ENCODE peak calls at places on chromosomes 6 and 20, in eight cellular contexts. H, R, X, O, D, Z, N and M are unnamed samples.

GRCh38 chr6:25112207-25112874 is 166.8 kb upstream of the CARMIL1 start:
- DNase-seq in H (no peak), R (no peak), X (no peak), O (no peak), D (no peak), Z (no peak), N (no peak), M (no peak)

GRCh38 chr6:146785001-146785585 is 186.3 kb downstream of the ADGB start:
- DNase-seq in H (peak; percentile 10), R (no peak), X (peak; percentile 6), O (no peak), D (no peak), Z (no peak), N (no peak), M (no peak)

GRCh38 chr6:90298459-90299053 is 1.9 kb upstream of the BACH2 start:
- DNase-seq in H (no peak), R (no peak), X (no peak), O (no peak), D (no peak), Z (no peak), N (no peak), M (no peak)

GRCh38 chr6:166512567-166512966 is 73.9 kb downstream of the RAMACL start:
- DNase-seq in H (no peak), R (no peak), X (no peak), O (peak; percentile 52), D (no peak), Z (no peak), N (no peak), M (no peak)

GRCh38 chr20:9270831-9271230 is 201.9 kb downstream of the PLCB4 start:
- DNase-seq in H (peak; percentile 57), R (no peak), X (peak; percentile 67), O (no peak), D (no peak), Z (no peak), N (no peak), M (no peak)

GRCh38 chr6:18281564-18281963 is 17.2 kb upstream of the DEK start:
- DNase-seq in H (no peak), R (no peak), X (no peak), O (no peak), D (no peak), Z (no peak), N (no peak), M (no peak)

GRCh38 chr6:130674604-130675003 is 152.6 kb upstream of the SMLR1 start:
- DNase-seq in H (no peak), R (no peak), X (no peak), O (no peak), D (no peak), Z (no peak), N (no peak), M (no peak)

GRCh38 chr6:10441004-10441654 is 26.3 kb upstream of the TFAP2A start:
- DNase-seq in H (peak; percentile 93), R (no peak), X (peak; percentile 97), O (no peak), D (no peak), Z (no peak), N (no peak), M (no peak)

GRCh38 chr6:148497256-148497655 is 154.6 kb downstream of the SASH1 start:
- DNase-seq in H (peak; percentile 95), R (no peak), X (peak; percentile 86), O (no peak), D (no peak), Z (no peak), N (no peak), M (no peak)

GRCh38 chr20:22825076-22825475 is 210.0 kb upstream of the SSTR4 start:
- DNase-seq in H (no peak), R (no peak), X (no peak), O (no peak), D (no peak), Z (no peak), N (no peak), M (no peak)
- TF ChIP-seq CTCF in H (no peak), R (no peak), X (no peak), O (no peak), D (no peak), Z (no peak), N (no peak), M (no peak)

DNA sequence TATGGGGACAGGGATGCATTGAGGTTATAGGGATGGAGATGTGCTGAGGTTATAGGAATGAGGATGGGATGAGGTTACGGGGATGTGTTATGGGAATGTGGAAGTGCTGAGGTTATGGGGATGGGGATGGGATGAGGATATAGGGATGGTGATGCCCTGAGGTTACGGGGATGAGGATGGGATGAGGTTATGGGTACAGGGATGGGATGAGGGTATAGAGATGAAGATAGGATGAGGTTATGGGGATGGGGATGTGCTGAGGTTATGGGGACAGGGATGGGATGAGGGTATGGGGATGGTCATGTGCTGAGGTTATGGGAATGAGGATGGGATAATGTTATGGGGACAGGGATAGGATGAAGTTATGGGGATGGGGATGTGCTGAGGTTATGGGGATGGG is 542.8 kb downstream of the CDH26 start:
- DNase-seq in H (no peak), R (no peak), X (no peak), O (no peak), D (no peak), Z (no peak), N (no peak), M (no peak)
- TF ChIP-seq CTCF in H (no peak), R (no peak), X (no peak), O (no peak), D (no peak), Z (no peak), N (no peak), M (no peak)

GRCh38 chr6:152973916-152974315 is 8.9 kb downstream of the FBXO5 start:
- DNase-seq in H (no peak), R (no peak), X (no peak), O (no peak), D (no peak), Z (no peak), N (no peak), M (no peak)
- TF ChIP-seq CTCF in H (no peak), R (no peak), X (no peak), O (no peak), D (no peak), Z (no peak), N (no peak), M (no peak)

GRCh38 chr20:43911066-43911465 is 3.6 kb upstream of the TOX2 start:
- DNase-seq in H (peak; percentile 84), R (no peak), X (peak; percentile 74), O (no peak), D (no peak), Z (no peak), N (no peak), M (no peak)
- TF ChIP-seq CTCF in H (peak; percentile 72), R (no peak), X (peak; percentile 15), O (no peak), D (no peak), Z (peak; percentile 30), N (no peak), M (no peak)

DNA sequence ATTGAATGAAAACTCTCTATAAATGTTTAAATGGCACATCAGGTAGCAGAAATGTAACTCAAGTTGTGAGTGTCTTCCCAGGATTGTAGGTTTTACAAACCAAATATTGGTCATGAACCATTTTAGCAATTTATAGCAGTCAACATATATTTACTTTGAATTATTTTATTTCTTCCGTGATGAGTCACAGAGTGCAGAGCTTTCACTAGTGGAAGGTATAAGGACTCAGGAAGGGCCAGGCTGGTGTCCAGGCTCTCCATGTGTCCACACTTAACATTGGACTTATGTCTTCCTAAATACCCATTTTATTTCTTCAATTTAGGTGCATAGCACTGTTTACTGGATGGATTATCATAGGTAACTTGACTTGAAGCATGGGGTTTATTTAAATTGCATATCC is 120.9 kb downstream of the OLIG3 start:
- DNase-seq in H (no peak), R (no peak), X (no peak), O (no peak), D (no peak), Z (no peak), N (no peak), M (no peak)
- TF ChIP-seq CTCF in H (no peak), R (no peak), X (no peak), O (no peak), D (no peak), Z (no peak), N (no peak), M (no peak)

GRCh38 chr6:46655803-46656202 is 3.0 kb downstream of the SLC25A27 start:
- DNase-seq in H (no peak), R (no peak), X (no peak), O (no peak), D (peak; percentile 24), Z (peak; percentile 81), N (no peak), M (peak; percentile 65)
- TF ChIP-seq CTCF in H (peak; percentile 35), R (no peak), X (peak; percentile 31), O (no peak), D (peak; percentile 19), Z (peak; percentile 83), N (peak; percentile 15), M (peak; percentile 64)